ENCODE peak calls at places on chromosomes 11 and 22, in nine cellular contexts. One of them, this sample, is unnamed.

GRCh38 chr11:76566811-76567210 is 103.7 kb downstream of the LRRC32 start:
- DNase-seq in activated gamma-delta T cell treated with anti-CD3 and anti-CD28 coated beads, Interleukin-2, amount 50 U/mL, for 16 hours: no peak
- DNase-seq in uterus: no peak
- DNase-seq in NCI-H2029: no peak
- DNase-seq in bronchial epithelial cell: no peak
- DNase-seq in COR-L47: no peak
- DNase-seq in frontal cortex: no peak
- DNase-seq in dorsolateral prefrontal cortex: no peak
- DNase-seq in psoas muscle: no peak
- DNase-seq in this sample: no peak

GRCh38 chr22:43331064-43331435 is 12.1 kb downstream of the SCUBE1 start:
- DNase-seq in dorsolateral prefrontal cortex: no peak
- DNase-seq in COR-L47: no peak
- DNase-seq in activated gamma-delta T cell treated with anti-CD3 and anti-CD28 coated beads, Interleukin-2, amount 50 U/mL, for 16 hours: no peak
- DNase-seq in NCI-H2029: no peak
- DNase-seq in frontal cortex: no peak
- DNase-seq in uterus: no peak
- DNase-seq in bronchial epithelial cell: no peak
- DNase-seq in psoas muscle: no peak
- DNase-seq in this sample: no peak

GRCh38 chr11:8813658-8814057 is 97.3 kb upstream of the AKIP1 start:
- DNase-seq in dorsolateral prefrontal cortex: peak
- DNase-seq in activated gamma-delta T cell treated with anti-CD3 and anti-CD28 coated beads, Interleukin-2, amount 50 U/mL, for 16 hours: no peak
- DNase-seq in psoas muscle: peak
- DNase-seq in bronchial epithelial cell: peak
- DNase-seq in uterus: peak
- DNase-seq in NCI-H2029: peak
- DNase-seq in COR-L47: peak
- DNase-seq in frontal cortex: peak
- DNase-seq in this sample: peak

GRCh38 chr11:111310088-111310487 is 11.7 kb downstream of the POU2AF3 start:
- DNase-seq in bronchial epithelial cell: peak
- DNase-seq in psoas muscle: no peak
- DNase-seq in activated gamma-delta T cell treated with anti-CD3 and anti-CD28 coated beads, Interleukin-2, amount 50 U/mL, for 16 hours: no peak
- DNase-seq in dorsolateral prefrontal cortex: no peak
- DNase-seq in uterus: no peak
- DNase-seq in NCI-H2029: peak
- DNase-seq in frontal cortex: no peak
- DNase-seq in COR-L47: peak
- DNase-seq in this sample: no peak

GRCh38 chr11:70225629-70226582 is 22.8 kb downstream of the FADD start:
- DNase-seq in COR-L47: no peak
- DNase-seq in frontal cortex: no peak
- DNase-seq in dorsolateral prefrontal cortex: no peak
- DNase-seq in bronchial epithelial cell: no peak
- DNase-seq in psoas muscle: peak
- DNase-seq in uterus: no peak
- DNase-seq in activated gamma-delta T cell treated with anti-CD3 and anti-CD28 coated beads, Interleukin-2, amount 50 U/mL, for 16 hours: no peak
- DNase-seq in NCI-H2029: no peak
- DNase-seq in this sample: no peak

GRCh38 chr22:33380789-33381530 is 322.8 kb upstream of the SYN3 start:
- DNase-seq in dorsolateral prefrontal cortex: no peak
- DNase-seq in uterus: no peak
- DNase-seq in NCI-H2029: no peak
- DNase-seq in frontal cortex: no peak
- DNase-seq in bronchial epithelial cell: peak
- DNase-seq in COR-L47: no peak
- DNase-seq in activated gamma-delta T cell treated with anti-CD3 and anti-CD28 coated beads, Interleukin-2, amount 50 U/mL, for 16 hours: no peak
- DNase-seq in psoas muscle: no peak
- DNase-seq in this sample: no peak

GRCh38 chr11:8323161-8323935 is 59.7 kb upstream of the LMO1 start:
- DNase-seq in frontal cortex: no peak
- DNase-seq in bronchial epithelial cell: no peak
- DNase-seq in dorsolateral prefrontal cortex: no peak
- DNase-seq in psoas muscle: no peak
- DNase-seq in activated gamma-delta T cell treated with anti-CD3 and anti-CD28 coated beads, Interleukin-2, amount 50 U/mL, for 16 hours: no peak
- DNase-seq in NCI-H2029: no peak
- DNase-seq in uterus: no peak
- DNase-seq in COR-L47: no peak
- DNase-seq in this sample: no peak

GRCh38 chr11:74696932-74697687 is 34.1 kb downstream of the CHRDL2 start:
- DNase-seq in frontal cortex: no peak
- DNase-seq in COR-L47: no peak
- DNase-seq in psoas muscle: peak
- DNase-seq in bronchial epithelial cell: peak
- DNase-seq in dorsolateral prefrontal cortex: no peak
- DNase-seq in activated gamma-delta T cell treated with anti-CD3 and anti-CD28 coated beads, Interleukin-2, amount 50 U/mL, for 16 hours: no peak
- DNase-seq in NCI-H2029: no peak
- DNase-seq in uterus: peak
- DNase-seq in this sample: no peak

GRCh38 chr11:34075178-34075820 is 23.8 kb downstream of the CAPRIN1 start:
- DNase-seq in NCI-H2029: no peak
- DNase-seq in bronchial epithelial cell: peak
- DNase-seq in COR-L47: no peak
- DNase-seq in frontal cortex: no peak
- DNase-seq in dorsolateral prefrontal cortex: no peak
- DNase-seq in psoas muscle: no peak
- DNase-seq in uterus: no peak
- DNase-seq in activated gamma-delta T cell treated with anti-CD3 and anti-CD28 coated beads, Interleukin-2, amount 50 U/mL, for 16 hours: no peak
- DNase-seq in this sample: peak